ENCODE peak calls at places on chromosomes 6 and 20, in seven cellular contexts. W is left colon; U is upper lobe of right lung; C is CD4-positive, CD25-positive, alpha-beta regulatory T cell; O is NCI-H1105; D is activated T-cell treated with anti-CD3 and anti-CD28 coated beads for 4 hours; R is A172. I is an unnamed sample.

GRCh38 chr20:8764289-8764962 is 304.5 kb upstream of the PLCB4 start:
- DNase-seq in W (peak), U (no peak), C (no peak), O (no peak), D (no peak), R (peak), I (no peak)

GRCh38 chr20:38979434-38979833 is 17.3 kb downstream of the DHX35 start:
- DNase-seq in W (no peak), U (no peak), C (no peak), O (no peak), D (no peak), R (no peak), I (no peak)

GRCh38 chr6:84522135-84522535 is 242.3 kb downstream of the TBX18 start:
- DNase-seq in W (no peak), U (no peak), C (no peak), O (no peak), D (no peak), R (peak), I (no peak)

GRCh38 chr6:25951296-25952032 is 11.1 kb upstream of the TRIM38 start:
- DNase-seq in W (no peak), U (no peak), C (no peak), O (no peak), D (no peak), R (no peak), I (no peak)

GRCh38 chr6:126127662-126128061 is 141.3 kb downstream of the TRMT11 start:
- DNase-seq in W (no peak), U (no peak), C (no peak), O (no peak), D (no peak), R (no peak), I (no peak)

GRCh38 chr6:148628251-148628650 is 118.6 kb upstream of the UST start:
- DNase-seq in W (no peak), U (no peak), C (no peak), O (no peak), D (no peak), R (no peak), I (no peak)

GRCh38 chr20:57743450-57744095 is 33.8 kb upstream of the PMEPA1 start:
- DNase-seq in W (peak), U (no peak), C (no peak), O (no peak), D (no peak), R (peak), I (no peak)

GRCh38 chr6:35391240-35391968 is 49.0 kb downstream of the PPARD start:
- DNase-seq in W (no peak), U (no peak), C (no peak), O (no peak), D (no peak), R (peak), I (no peak)

GRCh38 chr20:54510546-54511129 is 35.2 kb downstream of the DOK5 start:
- DNase-seq in W (no peak), U (no peak), C (no peak), O (no peak), D (no peak), R (no peak), I (no peak)

GRCh38 chr20:54633903-54634302 is 158.5 kb downstream of the DOK5 start:
- DNase-seq in W (no peak), U (no peak), C (no peak), O (no peak), D (no peak), R (no peak), I (no peak)

GRCh38 chr20:13009682-13010406 is 1.1 kb downstream of the SPTLC3 start:
- DNase-seq in W (peak), U (no peak), C (no peak), O (no peak), D (no peak), R (peak), I (no peak)

GRCh38 chr20:45970646-45971424 is 1.2 kb downstream of the ZNF335 start:
- DNase-seq in W (no peak), U (peak), C (no peak), O (no peak), D (no peak), R (no peak), I (no peak)